ENCODE peak calls at places on chromosomes 4 and X, in ten cellular contexts. E is uterus; S is T-cell; M is fibroblast of the conjunctiva; Z is amniotic stem cell; H is naive thymus-derived CD8-positive, alpha-beta T cell; J is stimulated activated CD4-positive, alpha-beta T cell treated with anti-CD3 and anti-CD28 coated beads, TNF-alpha, amount 100 ng/mL, for 1 hour; P is amygdala; A is GM13977; D is NCI-H1048. W is an unnamed sample.

GRCh38 chr4:104393649-104394048 is 101.0 kb downstream of the CXXC4 start:
- DNase-seq in D (peak; percentile 5), M (peak; percentile 0), S (no peak), Z (no peak), H (no peak), J (no peak), E (no peak), A (no peak), P (no peak), W (no peak)

GRCh38 chr4:42473071-42473684 is 75.9 kb downstream of the SHISA3 start:
- DNase-seq in A (no peak), E (no peak), S (no peak), H (no peak), J (no peak), D (no peak), M (no peak), P (no peak), Z (no peak), W (no peak)

GRCh38 chr4:175953960-175954521 is 111.6 kb upstream of the WDR17 start:
- DNase-seq in Z (no peak), D (no peak), P (no peak), J (no peak), M (no peak), S (no peak), A (peak; percentile 15), H (no peak), E (no peak), W (no peak)

GRCh38 chr4:122346036-122346435 is 32.8 kb upstream of the ADAD1 start:
- DNase-seq in P (no peak), Z (no peak), D (no peak), J (no peak), E (no peak), H (no peak), A (no peak), M (no peak), S (no peak), W (no peak)

GRCh38 chr4:102620697-102621497 is 119.7 kb downstream of the NFKB1 start:
- DNase-seq in E (no peak), P (peak; percentile 31), A (peak; percentile 32), J (no peak), Z (peak; percentile 34), H (no peak), S (no peak), D (peak; percentile 27), M (peak; percentile 56), W (peak; percentile 42)

GRCh38 chrX:45758738-45759397 is 558.2 kb upstream of the DIPK2B start:
- DNase-seq in P (no peak), A (no peak), D (no peak), J (no peak), E (no peak), H (no peak), Z (no peak), S (no peak), M (no peak), W (no peak)

GRCh38 chr4:111605111-111605510 is 540.1 kb upstream of the FAM241A start:
- DNase-seq in M (no peak), J (no peak), D (no peak), Z (no peak), P (no peak), S (no peak), A (no peak), E (no peak), H (no peak), W (no peak)

GRCh38 chrX:55488559-55489314 is 911 bp downstream of the USP51 start:
- DNase-seq in A (peak; percentile 59), H (peak; percentile 71), E (peak; percentile 72), M (no peak), P (peak; percentile 12), D (no peak), J (no peak), Z (peak; percentile 21), S (peak; percentile 55), W (no peak)

GRCh38 chrX:14819766-14820165 is 53.1 kb downstream of the FANCB start:
- DNase-seq in S (no peak), M (no peak), E (no peak), D (no peak), Z (no peak), A (no peak), J (no peak), P (no peak), H (no peak), W (no peak)

GRCh38 chrX:17549005-17549685 is 174.1 kb downstream of the NHS start:
- DNase-seq in E (no peak), A (no peak), H (no peak), J (no peak), S (no peak), M (no peak), P (no peak), D (no peak), Z (no peak), W (no peak)

GRCh38 chrX:1006156-1006730 is 206.2 kb downstream of the CRLF2 start:
- DNase-seq in M (no peak), A (no peak), E (no peak), J (no peak), S (no peak), H (no peak), Z (no peak), D (no peak), P (no peak), W (no peak)

GRCh38 chrX:41419082-41419481 is 28.1 kb upstream of the NYX start:
- DNase-seq in J (no peak), P (no peak), D (no peak), Z (no peak), M (no peak), H (no peak), S (no peak), A (no peak), E (no peak), W (no peak)

GRCh38 chr4:92646826-92647225 is 343.1 kb downstream of the GRID2 start:
- DNase-seq in A (no peak), D (no peak), P (no peak), E (no peak), M (no peak), J (no peak), H (no peak), Z (no peak), S (no peak), W (no peak)

GRCh38 chrX:40277672-40278071 is 179.9 kb upstream of the BCOR start:
- DNase-seq in H (no peak), D (no peak), P (no peak), S (no peak), E (no peak), A (no peak), Z (no peak), M (no peak), J (no peak), W (no peak)

GRCh38 chr4:32658019-32658418 is 1937.8 kb downstream of the PCDH7 start:
- DNase-seq in D (no peak), Z (no peak), S (no peak), J (no peak), E (no peak), H (no peak), P (no peak), M (no peak), A (no peak), W (no peak)

GRCh38 chrX:41377624-41378023 is 43.7 kb downstream of the DDX3X start:
- DNase-seq in H (no peak), A (peak; percentile 49), Z (no peak), J (no peak), S (no peak), M (no peak), E (no peak), P (no peak), D (no peak), W (no peak)

GRCh38 chr4:40552536-40552935 is 77.1 kb downstream of the RBM47 start:
- DNase-seq in Z (no peak), D (no peak), P (no peak), E (no peak), H (no peak), J (no peak), A (no peak), S (no peak), M (no peak), W (no peak)

GRCh38 chr4:98369322-98369721 is 108.1 kb downstream of the RAP1GDS1 start:
- DNase-seq in J (no peak), E (no peak), D (no peak), Z (no peak), H (no peak), M (no peak), P (no peak), S (no peak), A (no peak), W (no peak)

GRCh38 chr4:108991929-108992328 is 229.1 kb upstream of the ETNPPL start:
- DNase-seq in E (no peak), P (no peak), Z (no peak), H (no peak), S (no peak), J (no peak), M (peak; percentile 53), A (no peak), D (no peak), W (no peak)

GRCh38 chr4:76539979-76540378 is 105.0 kb downstream of the SHROOM3 start:
- DNase-seq in E (no peak), P (no peak), D (no peak), S (no peak), Z (no peak), A (no peak), M (no peak), J (no peak), H (no peak), W (no peak)

GRCh38 chrX:118271770-118272169 is 74.1 kb upstream of the WDR44 start:
- DNase-seq in H (no peak), J (no peak), M (peak; percentile 23), S (no peak), D (no peak), Z (no peak), A (no peak), P (no peak), E (no peak), W (peak; percentile 5)

GRCh38 chr4:20368926-20369325 is 117.2 kb downstream of the SLIT2 start:
- DNase-seq in P (no peak), H (no peak), M (no peak), D (no peak), Z (no peak), J (no peak), E (no peak), A (no peak), S (no peak), W (no peak)

GRCh38 chr4:89177807-89178206 is 66.5 kb downstream of the TIGD2 start:
- DNase-seq in M (no peak), P (no peak), D (no peak), S (no peak), A (no peak), Z (no peak), E (no peak), J (no peak), H (no peak), W (no peak)

GRCh38 chr4:124396333-124396732 is 316.2 kb downstream of the ANKRD50 start:
- DNase-seq in M (no peak), P (no peak), A (no peak), S (no peak), Z (no peak), J (no peak), D (no peak), H (no peak), E (no peak), W (no peak)

GRCh38 chr4:37989398-37990260 is 29.4 kb downstream of the PTTG2 start:
- DNase-seq in E (no peak), M (no peak), J (no peak), A (no peak), P (no peak), D (no peak), H (no peak), S (no peak), Z (no peak), W (no peak)

GRCh38 chr4:23978031-23978430 is 88.2 kb upstream of the PPARGC1A start:
- DNase-seq in M (no peak), D (no peak), S (no peak), A (no peak), P (no peak), E (no peak), Z (no peak), J (no peak), H (no peak), W (no peak)

GRCh38 chr4:188162698-188163097 is 23.5 kb downstream of the TRIML1 start:
- DNase-seq in H (no peak), D (no peak), J (no peak), A (no peak), Z (no peak), E (no peak), M (no peak), P (no peak), S (no peak), W (no peak)

GRCh38 chrX:33379839-33380238 is 168.5 kb upstream of the DMD start:
- DNase-seq in A (no peak), S (no peak), D (no peak), E (no peak), M (no peak), P (no peak), Z (no peak), J (no peak), H (no peak), W (no peak)

W was measured in AG09319.